ENCODE peak calls at places on chromosomes 3 and 15, in ten cellular contexts. F is HEK293T; U is activated T-cell treated with anti-CD3 and anti-CD28 coated beads, Interleukin-2, amount 50 U/mL, for 72 hours; B is T-cell; K is neural crest cell; O is NCI-H510A treated with DMSO at 0.1 percent for 48 hours; A is stimulated activated naive CD8-positive, alpha-beta T cell treated with anti-CD3 and anti-CD28 coated beads, Interleukin-15, amount 100 ng/mL, for 72 hours; Q is HTR-8/SVneo; N is activated gamma-delta T cell treated with anti-CD3 and anti-CD28 coated beads, Interleukin-2, amount 50 U/mL, for 16 hours; P is WERI-Rb-1. V is an unnamed sample.

GRCh38 chr3:195153121-195153520 is 117.8 kb downstream of the XXYLT1 start:
- DNase-seq in F (no peak), U (no peak), B (no peak), K (no peak), O (no peak), A (no peak), Q (no peak), N (no peak), P (no peak), V (no peak)

GRCh38 chr15:65870889-65871533 is 1.7 kb downstream of the RAB11A start:
- DNase-seq in F (peak), U (no peak), B (no peak), K (no peak), O (peak), A (no peak), Q (no peak), N (no peak), P (no peak), V (no peak)

GRCh38 chr15:92877000-92877399 is 23.1 kb upstream of the CHD2 start:
- DNase-seq in F (no peak), U (no peak), B (no peak), K (no peak), O (no peak), A (no peak), Q (no peak), N (no peak), P (peak), V (no peak)

GRCh38 chr15:77905301-77905920 is 172.1 kb downstream of the TBC1D2B start:
- DNase-seq in F (no peak), U (no peak), B (no peak), K (no peak), O (no peak), A (no peak), Q (no peak), N (no peak), P (no peak), V (no peak)

GRCh38 chr3:24388611-24389010 is 106.0 kb downstream of the THRB start:
- DNase-seq in F (no peak), U (no peak), B (no peak), K (no peak), O (no peak), A (no peak), Q (no peak), N (no peak), P (no peak), V (no peak)

GRCh38 chr15:68672781-68673205 is 94.0 kb downstream of the CORO2B start:
- DNase-seq in F (no peak), U (no peak), B (no peak), K (no peak), O (no peak), A (no peak), Q (peak), N (no peak), P (peak), V (no peak)

GRCh38 chr3:191141728-191142127 is 57.3 kb upstream of the OSTN start:
- DNase-seq in F (no peak), U (no peak), B (no peak), K (no peak), O (no peak), A (no peak), Q (peak), N (no peak), P (no peak), V (no peak)

GRCh38 chr15:61088675-61089074 is 140.4 kb downstream of the RORA start:
- DNase-seq in F (no peak), U (no peak), B (no peak), K (no peak), O (no peak), A (no peak), Q (no peak), N (no peak), P (no peak), V (no peak)

GRCh38 chr15:62941719-62942118 is 100.8 kb upstream of the TPM1 start:
- DNase-seq in F (no peak), U (no peak), B (no peak), K (no peak), O (no peak), A (no peak), Q (no peak), N (no peak), P (no peak), V (no peak)

GRCh38 chr3:85288257-85288656 is 329.5 kb downstream of the CADM2 start:
- DNase-seq in F (no peak), U (no peak), B (no peak), K (no peak), O (no peak), A (no peak), Q (no peak), N (no peak), P (no peak), V (no peak)

GRCh38 chr3:60582285-60582684 is 669.0 kb downstream of the FHIT start:
- DNase-seq in F (no peak), U (no peak), B (no peak), K (no peak), O (no peak), A (no peak), Q (no peak), N (no peak), P (no peak), V (no peak)